ENCODE peak calls at places on chromosomes 4 and X, in seven cellular contexts. One of them, this sample, is unnamed.

GRCh38 chrX:108246304-108246954 is 154.9 kb downstream of the ATG4A start:
- DNase-seq in hepatocyte: no peak
- DNase-seq in cardiac septum: no peak
- DNase-seq in CD4-positive, CD25-positive, alpha-beta regulatory T cell: no peak
- DNase-seq in amniotic epithelial cell: no peak
- DNase-seq in NCI-H1092 treated with DMSO at 0.1 percent for 48 hours: no peak
- DNase-seq in NCI-H1436: no peak
- DNase-seq in this sample: no peak

GRCh38 chrX:56281789-56282188 is 49.6 kb downstream of the KLF8 start:
- DNase-seq in cardiac septum: no peak
- DNase-seq in NCI-H1436: no peak
- DNase-seq in NCI-H1092 treated with DMSO at 0.1 percent for 48 hours: peak; percentile 7
- DNase-seq in CD4-positive, CD25-positive, alpha-beta regulatory T cell: peak; percentile 43
- DNase-seq in hepatocyte: peak; percentile 15
- DNase-seq in amniotic epithelial cell: peak; percentile 1
- DNase-seq in this sample: no peak

GRCh38 chr4:84418032-84418709 is 80.9 kb downstream of the NKX6-1 start:
- DNase-seq in NCI-H1436: peak; percentile 40
- DNase-seq in cardiac septum: no peak
- DNase-seq in amniotic epithelial cell: no peak
- DNase-seq in NCI-H1092 treated with DMSO at 0.1 percent for 48 hours: peak; percentile 16
- DNase-seq in CD4-positive, CD25-positive, alpha-beta regulatory T cell: no peak
- DNase-seq in hepatocyte: peak; percentile 27
- DNase-seq in this sample: no peak

GRCh38 chr4:89123418-89123817 is 12.1 kb downstream of the TIGD2 start:
- DNase-seq in CD4-positive, CD25-positive, alpha-beta regulatory T cell: no peak
- DNase-seq in NCI-H1092 treated with DMSO at 0.1 percent for 48 hours: no peak
- DNase-seq in NCI-H1436: no peak
- DNase-seq in amniotic epithelial cell: peak; percentile 84
- DNase-seq in hepatocyte: peak; percentile 65
- DNase-seq in cardiac septum: no peak
- DNase-seq in this sample: no peak

GRCh38 chrX:15468036-15468435 is 25.1 kb downstream of the PIR start:
- DNase-seq in CD4-positive, CD25-positive, alpha-beta regulatory T cell: no peak
- DNase-seq in amniotic epithelial cell: peak; percentile 41
- DNase-seq in hepatocyte: peak; percentile 62
- DNase-seq in NCI-H1436: no peak
- DNase-seq in NCI-H1092 treated with DMSO at 0.1 percent for 48 hours: peak; percentile 21
- DNase-seq in cardiac septum: no peak
- DNase-seq in this sample: no peak

GRCh38 chrX:77009691-77010090 is 437.5 kb upstream of the FGF16 start:
- DNase-seq in CD4-positive, CD25-positive, alpha-beta regulatory T cell: no peak
- DNase-seq in NCI-H1092 treated with DMSO at 0.1 percent for 48 hours: no peak
- DNase-seq in cardiac septum: no peak
- DNase-seq in NCI-H1436: no peak
- DNase-seq in amniotic epithelial cell: no peak
- DNase-seq in hepatocyte: peak; percentile 13
- DNase-seq in this sample: no peak

GRCh38 chrX:34140816-34141215 is 8.7 kb upstream of the FAM47A start:
- DNase-seq in NCI-H1436: no peak
- DNase-seq in hepatocyte: no peak
- DNase-seq in NCI-H1092 treated with DMSO at 0.1 percent for 48 hours: no peak
- DNase-seq in cardiac septum: no peak
- DNase-seq in amniotic epithelial cell: no peak
- DNase-seq in CD4-positive, CD25-positive, alpha-beta regulatory T cell: no peak
- DNase-seq in this sample: no peak

GRCh38 chr4:80035336-80035735 is 37.7 kb downstream of the ANTXR2 start:
- DNase-seq in cardiac septum: no peak
- DNase-seq in NCI-H1436: no peak
- DNase-seq in CD4-positive, CD25-positive, alpha-beta regulatory T cell: no peak
- DNase-seq in hepatocyte: peak; percentile 56
- DNase-seq in amniotic epithelial cell: no peak
- DNase-seq in NCI-H1092 treated with DMSO at 0.1 percent for 48 hours: no peak
- DNase-seq in this sample: no peak

GRCh38 chr4:4430492-4431195 is 43.7 kb downstream of the NSG1 start:
- DNase-seq in NCI-H1436: no peak
- DNase-seq in hepatocyte: peak; percentile 73
- DNase-seq in cardiac septum: no peak
- DNase-seq in CD4-positive, CD25-positive, alpha-beta regulatory T cell: peak; percentile 5
- DNase-seq in NCI-H1092 treated with DMSO at 0.1 percent for 48 hours: peak; percentile 61
- DNase-seq in amniotic epithelial cell: peak; percentile 67
- DNase-seq in this sample: peak; percentile 19

GRCh38 chrX:153738056-153738605 is 13.5 kb downstream of the ABCD1 start:
- DNase-seq in hepatocyte: no peak
- DNase-seq in CD4-positive, CD25-positive, alpha-beta regulatory T cell: no peak
- DNase-seq in NCI-H1436: no peak
- DNase-seq in amniotic epithelial cell: no peak
- DNase-seq in NCI-H1092 treated with DMSO at 0.1 percent for 48 hours: no peak
- DNase-seq in cardiac septum: no peak
- DNase-seq in this sample: no peak

GRCh38 chr4:78298618-78299017 is 241.5 kb downstream of the FRAS1 start:
- DNase-seq in NCI-H1092 treated with DMSO at 0.1 percent for 48 hours: no peak
- DNase-seq in cardiac septum: no peak
- DNase-seq in CD4-positive, CD25-positive, alpha-beta regulatory T cell: no peak
- DNase-seq in amniotic epithelial cell: peak; percentile 24
- DNase-seq in NCI-H1436: no peak
- DNase-seq in hepatocyte: no peak
- DNase-seq in this sample: no peak

GRCh38 chr4:154314248-154314647 is 177.4 kb downstream of the DCHS2 start:
- DNase-seq in NCI-H1436: no peak
- DNase-seq in amniotic epithelial cell: peak; percentile 3
- DNase-seq in CD4-positive, CD25-positive, alpha-beta regulatory T cell: no peak
- DNase-seq in hepatocyte: peak; percentile 35
- DNase-seq in NCI-H1092 treated with DMSO at 0.1 percent for 48 hours: no peak
- DNase-seq in cardiac septum: no peak
- DNase-seq in this sample: no peak

GRCh38 chrX:68757331-68757730 is 71.5 kb upstream of the EFNB1 start:
- DNase-seq in cardiac septum: no peak
- DNase-seq in hepatocyte: no peak
- DNase-seq in CD4-positive, CD25-positive, alpha-beta regulatory T cell: no peak
- DNase-seq in amniotic epithelial cell: no peak
- DNase-seq in NCI-H1092 treated with DMSO at 0.1 percent for 48 hours: no peak
- DNase-seq in NCI-H1436: no peak
- DNase-seq in this sample: no peak

GRCh38 chr4:14863420-14864364 is 138.6 kb upstream of the CPEB2 start:
- DNase-seq in amniotic epithelial cell: no peak
- DNase-seq in cardiac septum: no peak
- DNase-seq in NCI-H1092 treated with DMSO at 0.1 percent for 48 hours: no peak
- DNase-seq in NCI-H1436: no peak
- DNase-seq in hepatocyte: no peak
- DNase-seq in CD4-positive, CD25-positive, alpha-beta regulatory T cell: no peak
- DNase-seq in this sample: no peak

GRCh38 chr4:25320374-25321172 is 8.0 kb downstream of the ZCCHC4 start:
- DNase-seq in cardiac septum: no peak
- DNase-seq in amniotic epithelial cell: peak; percentile 96
- DNase-seq in CD4-positive, CD25-positive, alpha-beta regulatory T cell: no peak
- DNase-seq in NCI-H1092 treated with DMSO at 0.1 percent for 48 hours: no peak
- DNase-seq in hepatocyte: no peak
- DNase-seq in NCI-H1436: no peak
- DNase-seq in this sample: peak; percentile 24

GRCh38 chrX:131677655-131678628 is 134.1 kb downstream of the OR13H1 start:
- DNase-seq in cardiac septum: no peak
- DNase-seq in CD4-positive, CD25-positive, alpha-beta regulatory T cell: peak; percentile 42
- DNase-seq in NCI-H1092 treated with DMSO at 0.1 percent for 48 hours: peak; percentile 27
- DNase-seq in NCI-H1436: peak; percentile 18
- DNase-seq in hepatocyte: peak; percentile 52
- DNase-seq in amniotic epithelial cell: peak; percentile 8
- DNase-seq in this sample: peak; percentile 13

GRCh38 chrX:24479924-24480722 is 15.0 kb downstream of the PDK3 start:
- DNase-seq in NCI-H1092 treated with DMSO at 0.1 percent for 48 hours: peak; percentile 46
- DNase-seq in NCI-H1436: peak; percentile 55
- DNase-seq in cardiac septum: no peak
- DNase-seq in CD4-positive, CD25-positive, alpha-beta regulatory T cell: peak; percentile 83
- DNase-seq in amniotic epithelial cell: peak; percentile 9
- DNase-seq in hepatocyte: no peak
- DNase-seq in this sample: peak; percentile 63

GRCh38 chrX:115895678-115896329 is 274.7 kb upstream of the AGTR2 start:
- DNase-seq in NCI-H1092 treated with DMSO at 0.1 percent for 48 hours: no peak
- DNase-seq in cardiac septum: no peak
- DNase-seq in hepatocyte: no peak
- DNase-seq in CD4-positive, CD25-positive, alpha-beta regulatory T cell: no peak
- DNase-seq in NCI-H1436: no peak
- DNase-seq in amniotic epithelial cell: no peak
- DNase-seq in this sample: no peak

GRCh38 chrX:6159468-6159867 is 69.2 kb downstream of the NLGN4X start:
- DNase-seq in NCI-H1092 treated with DMSO at 0.1 percent for 48 hours: peak; percentile 71
- DNase-seq in cardiac septum: no peak
- DNase-seq in CD4-positive, CD25-positive, alpha-beta regulatory T cell: no peak
- DNase-seq in amniotic epithelial cell: no peak
- DNase-seq in NCI-H1436: no peak
- DNase-seq in hepatocyte: no peak
- DNase-seq in this sample: no peak

This sample was measured in stimulated activated naive CD8-positive, alpha-beta T cell treated with anti-CD3 and anti-CD28 coated beads, Interleukin-15, amount 100 ng/mL, for 72 hours.